ENCODE peak calls at places on chromosomes 13 and 19, in nine cellular contexts. K is neural progenitor cell, A is GM23338, D is SK-N-SH, I is GM23248, N is OCI-LY7, Q is HCT116, W is hepatocyte, C is MM.1S. E is an unnamed sample.

GRCh38 chr13:33518442-33518841 is 232.9 kb upstream of the STARD13 start:
- DNase-seq in C (no peak), W (no peak), D (no peak), K (no peak), Q (no peak), N (no peak), A (no peak), I (no peak), E (no peak)

GRCh38 chr19:37867831-37868230 is 38.6 kb downstream of the WDR87 start:
- DNase-seq in Q (no peak), I (peak), W (peak), C (no peak), N (no peak), A (no peak), K (no peak), D (no peak), E (peak)

GRCh38 chr13:78239681-78240080 is 321.1 kb upstream of the EDNRB start:
- DNase-seq in N (no peak), W (no peak), Q (no peak), A (peak), I (no peak), D (no peak), K (peak), C (no peak), E (no peak)

GRCh38 chr13:61728468-61728867 is 312.8 kb upstream of the PCDH20 start:
- DNase-seq in A (no peak), Q (no peak), W (peak), C (no peak), N (no peak), D (peak), K (no peak), I (no peak), E (no peak)

GRCh38 chr19:44614313-44614712 is 950 bp downstream of the IGSF23 start:
- DNase-seq in D (no peak), K (no peak), A (no peak), Q (no peak), N (no peak), W (no peak), C (no peak), I (no peak), E (no peak)

GRCh38 chr13:59673301-59673700 is 490.4 kb downstream of the DIAPH3 start:
- DNase-seq in W (no peak), N (no peak), D (no peak), A (no peak), C (no peak), K (peak), Q (no peak), I (no peak), E (no peak)

GRCh38 chr19:48530044-48530720 is 18.5 kb upstream of the LMTK3 start:
- DNase-seq in Q (no peak), W (no peak), A (peak), K (no peak), D (peak), I (peak), C (no peak), N (no peak), E (no peak)

GRCh38 chr13:30408319-30409101 is 13.8 kb upstream of the UBE2L5 start:
- DNase-seq in Q (no peak), C (peak), N (peak), D (peak), A (peak), W (peak), I (peak), K (peak), E (peak)

GRCh38 chr13:30158774-30159445 is 148.4 kb downstream of the KATNAL1 start:
- DNase-seq in K (no peak), D (no peak), I (peak), Q (no peak), N (no peak), W (no peak), A (no peak), C (no peak), E (peak)

GRCh38 chr13:51004111-51004865 is 94.7 kb downstream of the RNASEH2B start:
- DNase-seq in K (no peak), A (no peak), N (no peak), D (no peak), I (no peak), Q (no peak), C (no peak), W (no peak), E (no peak)

GRCh38 chr13:21025539-21025938 is 35.8 kb downstream of the LATS2 start:
- DNase-seq in A (no peak), W (no peak), N (no peak), C (no peak), I (no peak), K (no peak), Q (no peak), D (no peak), E (no peak)

GRCh38 chr19:30423481-30423880 is 51.3 kb downstream of the ZNF536 start:
- DNase-seq in D (peak), K (no peak), A (no peak), N (no peak), W (no peak), C (no peak), I (no peak), Q (no peak), E (no peak)

GRCh38 chr19:35459414-35460082 is 11.5 kb downstream of the FFAR2 start:
- DNase-seq in I (no peak), C (no peak), W (peak), Q (no peak), K (no peak), A (no peak), D (peak), N (no peak), E (no peak)

GRCh38 chr13:32225494-32225931 is 89.7 kb downstream of the ZAR1L start:
- DNase-seq in D (no peak), K (no peak), N (no peak), Q (no peak), W (no peak), C (no peak), I (peak), A (peak), E (no peak)

GRCh38 chr13:58134012-58134411 is 502.5 kb downstream of the PCDH17 start:
- DNase-seq in D (no peak), C (no peak), I (no peak), W (peak), A (no peak), Q (no peak), N (no peak), K (peak), E (no peak)

GRCh38 chr13:94014461-94014860 is 465.0 kb downstream of the DCT start:
- DNase-seq in D (no peak), W (no peak), I (no peak), C (no peak), K (no peak), A (no peak), N (no peak), Q (no peak), E (no peak)

GRCh38 chr19:8368136-8368535 is 4.2 kb downstream of the ANGPTL4 start:
- DNase-seq in C (no peak), A (no peak), Q (no peak), W (no peak), K (no peak), I (no peak), N (no peak), D (peak), E (no peak)

GRCh38 chr13:47216176-47216822 is 319.4 kb upstream of the HTR2A start:
- DNase-seq in K (no peak), C (peak), A (no peak), W (peak), I (peak), D (no peak), Q (no peak), N (no peak), E (peak)

GRCh38 chr13:28505543-28506135 is 10.7 kb upstream of the FLT1 start:
- DNase-seq in N (peak), D (no peak), A (no peak), K (no peak), Q (no peak), W (no peak), C (no peak), I (no peak), E (no peak)

GRCh38 chr13:103335226-103335625 is 269.0 kb upstream of the SLC10A2 start:
- DNase-seq in I (no peak), A (no peak), C (no peak), D (no peak), K (no peak), N (no peak), Q (no peak), W (no peak), E (no peak)

GRCh38 chr13:29847501-29847983 is 2.9 kb downstream of the UBL3 start:
- DNase-seq in K (peak), W (peak), I (peak), C (no peak), A (no peak), Q (no peak), N (no peak), D (peak), E (peak)

GRCh38 chr19:16259385-16260159 is 61.9 kb downstream of the AP1M1 start:
- DNase-seq in W (no peak), K (no peak), D (no peak), I (no peak), Q (no peak), N (peak), C (peak), A (no peak), E (no peak)

GRCh38 chr19:18697680-18698079 is 14.2 kb downstream of the CRTC1 start:
- DNase-seq in I (no peak), D (no peak), C (no peak), W (no peak), K (no peak), A (no peak), N (peak), Q (no peak), E (peak)

GRCh38 chr19:4556574-4557185 is 2.8 kb downstream of the SEMA6B start:
- DNase-seq in W (peak), I (peak), K (peak), A (peak), C (no peak), Q (peak), N (peak), D (peak), E (peak)

GRCh38 chr19:18684642-18684993 is 1.1 kb downstream of the CRTC1 start:
- DNase-seq in W (no peak), A (no peak), N (no peak), Q (no peak), K (no peak), C (no peak), D (no peak), I (no peak), E (no peak)

GRCh38 chr19:46863818-46864629 is 3.2 kb downstream of the ARHGAP35 start:
- DNase-seq in D (peak), W (no peak), I (peak), K (peak), C (no peak), N (no peak), Q (no peak), A (peak), E (peak)

GRCh38 chr19:15265849-15266248 is 33.6 kb upstream of the EPHX3 start:
- DNase-seq in C (no peak), N (no peak), Q (no peak), W (peak), A (no peak), K (no peak), I (peak), D (peak), E (peak)

GRCh38 chr13:60492187-60492586 is 95.2 kb downstream of the TDRD3 start:
- DNase-seq in A (no peak), K (no peak), N (no peak), D (no peak), C (no peak), Q (no peak), W (no peak), I (no peak), E (no peak)

GRCh38 chr19:46162731-46163130 is 14.7 kb downstream of the IGFL2 start:
- DNase-seq in C (no peak), N (no peak), D (no peak), I (no peak), W (no peak), A (no peak), K (no peak), Q (no peak), E (no peak)

GRCh38 chr19:29381353-29382203 is 144.2 kb upstream of the VSTM2B start:
- DNase-seq in W (no peak), I (no peak), Q (no peak), K (no peak), D (no peak), C (no peak), A (no peak), N (no peak), E (no peak)

GRCh38 chr13:112969692-112970338 is 801 bp downstream of the MCF2L start:
- DNase-seq in I (no peak), Q (no peak), K (no peak), N (no peak), A (no peak), D (peak), C (no peak), W (no peak), E (no peak)

GRCh38 chr13:37168151-37168550 is 62.7 kb upstream of the CSNK1A1L start:
- DNase-seq in K (no peak), Q (no peak), C (no peak), N (no peak), I (peak), W (no peak), A (no peak), D (no peak), E (no peak)

GRCh38 chr13:65656740-65657329 is 1573.3 kb downstream of the PCDH9 start:
- DNase-seq in W (no peak), C (no peak), N (peak), I (peak), D (no peak), K (no peak), Q (no peak), A (peak), E (peak)

GRCh38 chr13:95956589-95957148 is 96.5 kb downstream of the UGGT2 start:
- DNase-seq in D (no peak), K (no peak), I (peak), N (no peak), W (no peak), C (peak), A (no peak), Q (no peak), E (no peak)

GRCh38 chr13:18964942-18965341 is 216.7 kb downstream of the TUBA3C start:
- DNase-seq in I (no peak), K (no peak), W (no peak), C (no peak), D (no peak), N (no peak), A (no peak), Q (no peak), E (no peak)

GRCh38 chr19:6800991-6801396 is 28.5 kb downstream of the VAV1 start:
- DNase-seq in D (no peak), A (no peak), Q (peak), N (peak), K (no peak), W (no peak), C (peak), I (peak), E (peak)

GRCh38 chr19:6806488-6806887 is 34.0 kb downstream of the VAV1 start:
- DNase-seq in C (no peak), A (peak), I (no peak), W (no peak), Q (peak), N (no peak), K (no peak), D (no peak), E (peak)

GRCh38 chr19:6802336-6803035 is 30.0 kb downstream of the VAV1 start:
- DNase-seq in C (peak), W (no peak), D (no peak), A (peak), I (no peak), Q (peak), N (peak), K (peak), E (peak)

GRCh38 chr19:6803036-6803404 is 30.5 kb downstream of the VAV1 start:
- DNase-seq in C (peak), I (no peak), K (no peak), D (no peak), A (peak), W (no peak), N (peak), Q (no peak), E (no peak)

GRCh38 chr19:6801397-6802086 is 29.0 kb downstream of the VAV1 start:
- DNase-seq in K (no peak), A (peak), N (peak), D (peak), I (peak), W (no peak), C (peak), Q (peak), E (peak)
- TF ChIP-seq EZH2phosphoT487 in K (no peak), A (no peak), N (no peak), D (no peak), I (no peak), W (no peak), C (no peak), Q (no peak), E (no peak)

DNA sequence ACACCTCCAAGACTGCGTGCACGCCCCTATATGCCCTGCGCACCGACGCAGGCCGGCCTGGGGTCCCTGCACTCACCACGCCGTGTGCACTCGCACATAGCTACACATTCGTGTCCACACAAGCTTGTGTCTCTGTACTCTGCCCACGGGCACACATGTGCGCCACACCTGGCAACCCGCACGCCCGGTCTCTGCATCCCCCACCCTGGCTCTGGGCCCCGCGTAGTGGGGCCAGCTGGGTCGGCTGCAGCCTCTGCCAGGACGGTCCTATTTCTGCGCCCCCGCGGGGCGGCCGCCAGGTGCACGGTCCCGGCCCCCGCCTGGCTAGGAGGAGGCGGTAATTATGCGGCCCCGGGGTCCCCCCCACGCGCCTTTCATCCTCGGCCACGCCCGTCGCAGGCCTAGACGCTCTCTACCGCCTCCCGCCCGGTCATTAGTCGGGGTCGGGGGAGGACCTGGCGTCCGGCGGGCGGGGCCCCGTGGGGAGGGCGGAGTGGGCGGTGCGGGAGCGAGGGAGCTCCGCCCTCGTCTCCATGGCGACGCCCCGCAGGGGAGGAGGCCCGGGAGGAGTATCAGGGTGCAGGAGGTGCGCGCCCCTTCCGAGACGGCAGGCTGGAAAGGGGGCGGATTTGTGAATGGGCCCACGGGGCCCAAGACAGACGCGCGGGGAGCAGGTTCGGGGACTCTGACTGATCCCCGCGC is 2.9 kb upstream of the CIRBP start:
- DNase-seq in A (peak), N (peak), C (peak), D (peak), K (peak), W (peak), I (peak), Q (no peak), E (peak)
- TF ChIP-seq EZH2phosphoT487 in A (no peak), N (no peak), C (no peak), D (no peak), K (no peak), W (no peak), I (no peak), Q (no peak), E (no peak)

GRCh38 chr19:457636-458035 is 3.2 kb downstream of the SHC2 start:
- DNase-seq in W (no peak), A (no peak), C (no peak), N (no peak), I (no peak), Q (no peak), D (no peak), K (no peak), E (no peak)

GRCh38 chr19:458091-459042 is 2.5 kb downstream of the SHC2 start:
- DNase-seq in N (no peak), K (no peak), W (no peak), D (no peak), C (no peak), A (no peak), I (no peak), Q (no peak), E (no peak)

GRCh38 chr19:460877-461609 is at the start of gene SHC2:
- DNase-seq in Q (no peak), K (peak), A (peak), D (peak), W (peak), N (no peak), C (no peak), I (no peak), E (no peak)

GRCh38 chr19:461664-462551 is 1.1 kb upstream of the SHC2 start:
- DNase-seq in D (peak), C (no peak), A (peak), Q (no peak), I (peak), N (no peak), K (peak), W (peak), E (peak)

DNA sequence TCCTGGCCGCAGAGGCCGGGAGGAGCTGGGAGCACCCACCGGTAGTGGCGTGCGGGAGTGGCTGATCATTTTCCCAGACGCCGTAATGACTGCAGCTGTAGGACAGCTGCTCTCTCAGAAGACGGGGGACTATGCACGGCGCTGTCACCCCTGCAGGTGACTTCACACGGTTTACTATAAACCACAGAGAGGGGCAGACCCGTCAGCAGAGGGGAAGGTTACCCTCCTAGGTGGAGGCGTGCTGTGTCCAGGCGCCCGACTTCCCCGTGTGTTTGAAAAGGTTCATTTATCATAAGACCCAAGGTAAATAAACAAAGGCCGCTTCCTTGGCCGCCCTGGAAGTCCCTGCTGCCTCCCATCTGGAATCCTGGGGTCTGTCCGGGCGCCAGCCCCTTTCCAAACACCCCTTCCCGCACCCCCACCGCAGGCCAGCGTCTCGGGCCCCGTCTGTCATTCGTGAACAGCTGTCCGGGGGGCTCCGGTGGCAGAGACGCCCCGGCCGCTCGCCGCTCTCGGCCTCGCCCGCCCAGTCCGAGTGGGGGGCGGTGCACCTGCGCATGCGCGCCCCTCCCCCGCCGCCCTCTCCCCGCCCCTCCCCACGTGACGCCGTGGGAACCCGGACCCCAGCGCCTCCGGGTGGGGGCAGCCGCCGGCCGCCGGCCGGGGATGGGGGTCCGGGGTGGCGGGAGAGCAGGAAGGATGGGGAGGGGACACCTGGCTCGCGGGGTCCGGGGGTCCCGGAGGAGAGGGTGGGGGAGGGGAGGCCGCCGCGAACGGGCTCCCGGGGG is 915 bp downstream of the SHC2 start:
- DNase-seq in D (peak), C (no peak), I (peak), W (peak), Q (no peak), K (peak), N (no peak), A (peak), E (peak)
- TF ChIP-seq EZH2phosphoT487 in D (no peak), C (no peak), I (peak), W (no peak), Q (no peak), K (no peak), N (no peak), A (no peak), E (no peak)

GRCh38 chr19:40147693-40148347 is 43.4 kb upstream of the MAP3K10 start:
- DNase-seq in N (no peak), D (no peak), C (peak), Q (no peak), I (peak), K (no peak), A (peak), W (no peak), E (peak)
- TF ChIP-seq EZH2phosphoT487 in N (no peak), D (no peak), C (no peak), Q (no peak), I (no peak), K (no peak), A (no peak), W (no peak), E (no peak)

E was measured in PC-3.